ENCODE peak calls at places on chromosomes 7 and 10, in four cellular contexts. B is IMR-90, X is dorsolateral prefrontal cortex, I is tibial nerve. R is an unnamed sample.

GRCh38 chr7:122430710-122431109 is 126.2 kb upstream of the FEZF1 start:
- DNase-seq in B (no peak), I (no peak), X (no peak), R (peak)

GRCh38 chr10:96831867-96832720 is at the start of gene LCOR:
- DNase-seq in B (peak), X (peak), I (peak), R (peak)

GRCh38 chr10:55630491-55631056 is 730.5 kb downstream of the ZWINT start:
- DNase-seq in B (no peak), I (no peak), X (no peak), R (no peak)

GRCh38 chr10:13528138-13528874 is 508 bp downstream of the BEND7 start:
- DNase-seq in X (no peak), I (no peak), B (no peak), R (no peak)

GRCh38 chr7:9945882-9946281 is 1027.8 kb upstream of the PHF14 start:
- DNase-seq in X (no peak), B (no peak), I (no peak), R (no peak)

GRCh38 chr7:87934699-87935372 is 785 bp downstream of the ADAM22 start:
- DNase-seq in B (no peak), X (peak), I (no peak), R (peak)

GRCh38 chr7:135414850-135415439 is 95.0 kb downstream of the CNOT4 start:
- DNase-seq in I (no peak), B (peak), X (no peak), R (peak)

GRCh38 chr7:81415181-81415580 is 354.7 kb downstream of the HGF start:
- DNase-seq in I (no peak), X (no peak), B (peak), R (no peak)

GRCh38 chr10:67602268-67602950 is 93.6 kb downstream of the CTNNA3 start:
- DNase-seq in I (no peak), B (peak), X (no peak), R (peak)

GRCh38 chr10:58322072-58322834 is 12.6 kb upstream of the UBE2D1 start:
- DNase-seq in B (peak), I (no peak), X (no peak), R (peak)

GRCh38 chr7:38448076-38448475 is 174.6 kb upstream of the TARP start:
- DNase-seq in X (no peak), B (peak), I (no peak), R (peak)

GRCh38 chr7:12571691-12572090 is 1.2 kb downstream of the SCIN start:
- DNase-seq in I (no peak), X (no peak), B (no peak), R (no peak)

GRCh38 chr7:12570529-12571461 is at the start of gene SCIN:
- DNase-seq in I (peak), X (no peak), B (no peak), R (peak)

GRCh38 chr7:12567015-12567414 is 3.5 kb upstream of the SCIN start:
- DNase-seq in B (no peak), X (no peak), I (no peak), R (no peak)

GRCh38 chr7:12570148-12570528 is 382 bp upstream of the SCIN start:
- DNase-seq in X (no peak), B (no peak), I (no peak), R (peak)

DNA sequence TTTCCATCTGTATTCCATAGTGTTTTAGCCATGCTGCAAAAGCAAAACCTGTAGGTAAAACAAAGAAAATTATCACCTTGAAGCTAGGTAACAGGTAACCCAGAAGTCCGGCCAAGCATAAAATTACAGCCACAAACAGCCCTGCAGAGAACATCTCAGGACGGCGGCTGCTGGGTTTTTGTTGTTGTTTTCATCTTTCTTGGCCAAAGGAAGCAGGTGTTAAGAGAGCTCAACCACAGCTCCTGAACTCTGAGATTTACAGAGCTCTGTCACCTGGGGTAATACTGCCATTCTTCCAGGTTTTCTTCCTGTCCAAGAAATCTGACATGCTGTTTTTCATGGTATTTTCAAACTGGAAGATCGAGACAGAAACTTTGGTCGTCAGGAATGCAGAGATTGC is 847 bp upstream of the SCIN start:
- DNase-seq in B (no peak), X (no peak), I (no peak), R (no peak)
- H3K4me3 ChIP-seq in B (no peak), X (peak), I (peak), R (no peak)

DNA sequence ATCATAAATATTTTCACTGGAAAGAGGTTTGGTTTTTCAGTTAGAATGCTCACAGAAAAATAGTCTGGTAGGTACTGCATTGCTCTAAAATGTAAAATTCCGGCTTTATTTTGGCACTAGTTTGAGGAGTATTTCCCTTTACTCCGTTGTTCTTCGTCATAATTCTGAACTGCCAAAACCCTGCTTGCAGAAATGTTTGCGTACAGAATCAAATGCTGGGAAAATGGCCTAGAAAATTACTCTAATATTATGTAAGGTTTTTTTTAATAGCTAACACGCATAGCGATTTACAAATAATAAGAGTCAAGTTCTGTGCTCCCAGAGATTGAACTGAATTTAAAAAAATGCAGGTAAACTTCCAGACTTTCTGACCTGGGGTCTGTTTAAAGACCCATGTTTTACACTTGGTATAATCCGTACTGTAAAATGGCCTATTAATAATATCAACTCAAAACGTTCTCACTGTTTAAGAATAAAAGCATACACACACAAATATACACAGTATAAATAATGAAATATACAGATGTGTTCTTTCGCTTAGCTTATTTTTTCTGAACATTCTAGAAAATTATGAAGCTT is 23.6 kb upstream of the ANLN start:
- DNase-seq in B (no peak), X (no peak), I (no peak), R (no peak)
- H3K4me3 ChIP-seq in B (no peak), X (peak), I (peak), R (no peak)

GRCh38 chr7:149742075-149742701 is 31.2 kb downstream of the ZNF467 start:
- DNase-seq in B (peak), I (peak), X (no peak), R (peak)
- H3K4me3 ChIP-seq in B (peak), I (peak), X (peak), R (peak)

GRCh38 chr7:84191842-84192241 is 2.7 kb downstream of the SEMA3A start:
- DNase-seq in X (no peak), B (peak), I (no peak), R (peak)
- H3K4me3 ChIP-seq in X (peak), B (peak), I (no peak), R (no peak)

GRCh38 chr7:27124096-27124978 is 6.2 kb downstream of the HOXA4 start:
- DNase-seq in B (peak), I (no peak), X (no peak), R (peak)
- H3K4me3 ChIP-seq in B (peak), I (no peak), X (no peak), R (no peak)

GRCh38 chr10:62376064-62377025 is 2.2 kb downstream of the ZNF365 start:
- DNase-seq in I (no peak), X (no peak), B (no peak), R (no peak)

GRCh38 chr10:62374862-62375710 is 917 bp downstream of the ZNF365 start:
- DNase-seq in X (no peak), B (peak), I (no peak), R (no peak)

GRCh38 chr10:62373995-62374861 is at the start of gene ZNF365:
- DNase-seq in X (peak), B (peak), I (no peak), R (peak)

GRCh38 chr10:62377026-62377415 is 2.9 kb downstream of the ZNF365 start:
- DNase-seq in B (no peak), I (no peak), X (no peak), R (no peak)

DNA sequence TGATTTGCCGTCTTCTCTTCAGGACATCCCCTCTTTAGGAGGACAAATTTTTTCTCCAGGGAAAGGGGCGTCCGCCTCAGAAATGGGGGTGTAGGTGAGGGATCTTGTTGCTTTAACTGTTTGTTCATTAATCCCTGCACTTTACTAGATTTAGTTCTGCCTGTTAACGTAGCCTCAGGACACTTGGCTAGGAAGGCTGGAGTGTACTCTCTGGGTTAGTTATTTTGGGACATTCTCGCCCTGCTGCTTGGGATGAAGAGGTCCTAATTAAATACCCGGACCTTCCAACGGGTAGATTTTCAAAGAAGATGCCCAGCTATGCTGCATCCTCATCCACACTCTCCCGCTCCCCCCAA is 552 bp upstream of the ZNF365 start:
- DNase-seq in X (no peak), I (no peak), B (no peak), R (no peak)
- H3K4me3 ChIP-seq in X (peak), I (peak), B (peak), R (peak)